ENCODE peak calls at places on chromosomes 6 and 20, in nine cellular contexts. U is GM23248, H is HepG2, E is mucosa of descending colon, R is ovary, V is brain microvascular endothelial cell, P is lung, F is SK-N-MC, Z is stomach. G is an unnamed sample.

GRCh38 chr6:16392010-16392409 is 153.6 kb downstream of the GMPR start:
- DNase-seq in F (no peak), E (no peak), Z (no peak), U (no peak), V (no peak), H (no peak), P (no peak), R (no peak), G (no peak)

GRCh38 chr6:167481527-167481926 is 156.6 kb downstream of the TTLL2 start:
- DNase-seq in P (no peak), U (no peak), V (no peak), F (no peak), E (no peak), R (no peak), Z (no peak), H (no peak), G (no peak)

GRCh38 chr6:56624046-56624727 is 18.5 kb downstream of the DST start:
- DNase-seq in E (no peak), F (no peak), R (no peak), P (no peak), U (peak; percentile 51), Z (no peak), V (no peak), H (peak; percentile 89), G (peak; percentile 48)

GRCh38 chr6:87282743-87283142 is 39.6 kb upstream of the SMIM8 start:
- DNase-seq in F (no peak), Z (no peak), R (no peak), U (no peak), H (no peak), V (no peak), P (no peak), E (no peak), G (no peak)

GRCh38 chr20:25057234-25058050 is 497 bp downstream of the ACSS1 start:
- DNase-seq in U (peak; percentile 68), R (peak; percentile 69), F (no peak), P (peak; percentile 77), E (peak; percentile 83), H (no peak), Z (peak; percentile 86), V (no peak), G (peak; percentile 82)

GRCh38 chr6:56156643-56157042 is 90.7 kb downstream of the COL21A1 start:
- DNase-seq in R (no peak), V (peak; percentile 52), P (no peak), U (no peak), H (peak; percentile 82), Z (no peak), F (no peak), E (no peak), G (no peak)

GRCh38 chr6:166595061-166595780 is 8.7 kb upstream of the RAMACL start:
- DNase-seq in U (peak; percentile 92), E (no peak), F (no peak), Z (no peak), H (no peak), R (no peak), V (peak; percentile 88), P (no peak), G (no peak)

GRCh38 chr6:83183082-83183828 is 9.8 kb downstream of the PGM3 start:
- DNase-seq in P (no peak), H (no peak), E (no peak), R (no peak), F (no peak), Z (no peak), U (peak; percentile 95), V (peak; percentile 95), G (no peak)

DNA sequence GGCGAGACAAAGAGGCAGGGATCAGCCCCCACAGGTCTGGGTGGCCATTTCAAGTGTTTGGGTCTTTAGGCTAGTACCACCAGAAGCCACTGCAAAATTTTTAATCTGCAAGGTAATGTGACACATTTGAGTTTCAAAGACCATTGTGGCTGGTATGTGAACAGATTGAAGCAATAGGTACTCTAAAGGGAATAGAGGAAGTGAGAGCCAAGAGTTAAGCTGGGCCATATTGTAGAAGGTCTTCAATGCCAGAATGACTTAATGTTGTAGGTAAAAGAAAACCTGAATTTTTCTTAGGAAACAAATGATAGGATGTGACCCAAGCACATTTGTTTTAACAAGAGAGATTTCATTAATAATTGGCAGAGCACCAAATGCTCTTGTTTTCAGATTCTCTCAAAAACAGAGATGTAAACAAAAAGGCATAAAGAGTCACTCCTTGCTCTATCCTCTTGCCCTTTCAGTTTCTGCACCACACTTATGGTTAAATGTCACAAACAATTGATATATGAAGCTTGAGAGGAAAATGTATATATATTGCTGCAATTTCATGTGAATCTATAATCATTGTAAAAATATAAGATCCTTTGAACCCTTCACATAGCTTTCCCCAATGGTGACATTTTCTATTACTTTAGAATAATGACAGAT is 307.1 kb upstream of the PLN start:
- DNase-seq in U (no peak), F (no peak), R (no peak), E (no peak), Z (no peak), P (no peak), V (no peak), H (no peak), G (no peak)
- H3K4me3 ChIP-seq in U (no peak overlapping the region), F (no peak overlapping the region), R (no peak overlapping the region), E (no peak overlapping the region), Z (no peak overlapping the region), P (no peak overlapping the region), V (no peak overlapping the region), H (no peak overlapping the region), G (no peak overlapping the region)

GRCh38 chr6:12051861-12052368 is 39.8 kb downstream of the HIVEP1 start:
- DNase-seq in V (no peak), H (no peak), P (no peak), E (peak; percentile 44), F (no peak), Z (no peak), R (no peak), U (peak; percentile 13), G (no peak)

GRCh38 chr6:12049165-12049564 is 37.1 kb downstream of the HIVEP1 start:
- DNase-seq in V (no peak), F (no peak), Z (no peak), R (no peak), H (no peak), P (no peak), E (no peak), U (no peak), G (no peak)

GRCh38 chr6:12047304-12047703 is 35.2 kb downstream of the HIVEP1 start:
- DNase-seq in H (no peak), V (no peak), Z (no peak), R (no peak), U (no peak), E (no peak), F (no peak), P (no peak), G (no peak)

GRCh38 chr6:12048609-12049008 is 36.5 kb downstream of the HIVEP1 start:
- DNase-seq in H (no peak), Z (no peak), R (no peak), V (no peak), U (peak; percentile 26), E (no peak), P (no peak), F (no peak), G (no peak)

DNA sequence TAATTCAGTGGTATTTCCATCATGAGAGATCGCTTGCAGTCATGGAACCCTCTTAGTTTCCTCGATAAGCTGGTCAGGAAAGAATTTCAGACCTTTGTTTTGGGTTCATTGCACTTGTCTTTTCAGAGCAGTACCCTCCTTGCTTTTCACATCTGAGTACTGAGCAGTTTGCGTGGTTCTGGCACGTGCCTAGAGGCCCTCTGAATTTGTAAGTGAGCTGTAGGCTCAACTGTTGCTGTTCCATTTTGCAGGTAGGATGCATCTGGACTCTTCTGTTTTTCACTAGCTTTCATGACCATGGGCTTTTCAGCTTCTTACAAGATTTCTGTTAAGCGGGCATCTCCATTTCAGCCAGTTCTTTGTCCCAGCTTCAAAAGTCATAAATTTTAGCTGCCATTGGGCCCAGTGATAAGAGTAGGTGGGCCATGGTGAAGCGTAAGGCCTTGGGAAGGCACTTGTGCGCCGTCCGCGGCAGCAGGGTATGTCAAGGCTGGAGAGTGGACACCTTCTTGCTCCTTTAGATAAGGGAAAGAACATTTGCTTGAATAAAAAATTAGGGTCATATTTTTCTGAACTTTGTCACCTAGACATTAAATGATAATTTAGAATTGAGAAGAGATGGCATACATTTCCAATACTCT is 35.8 kb downstream of the HIVEP1 start:
- DNase-seq in V (no peak), F (no peak), R (no peak), E (no peak), H (no peak), Z (no peak), U (no peak), P (no peak), G (no peak)
- H3K4me3 ChIP-seq in V (no peak overlapping the region), F (no peak overlapping the region), R (no peak overlapping the region), E (no peak overlapping the region), H (no peak overlapping the region), Z (no peak overlapping the region), U (no peak overlapping the region), P (no peak overlapping the region), G (no peak overlapping the region)

GRCh38 chr6:30829016-30829415 is 55.3 kb upstream of the DDR1 start:
- DNase-seq in H (no peak), U (no peak), F (no peak), P (no peak), E (no peak), R (no peak), V (no peak), Z (no peak), G (no peak)

GRCh38 chr6:30826961-30827342 is 57.4 kb upstream of the DDR1 start:
- DNase-seq in P (no peak), R (no peak), H (peak; percentile 65), U (peak; percentile 26), V (no peak), Z (peak; percentile 39), F (no peak), E (peak; percentile 55), G (peak; percentile 69)

GRCh38 chr6:30830438-30830837 is 53.9 kb upstream of the DDR1 start:
- DNase-seq in R (no peak), H (no peak), E (no peak), U (no peak), F (no peak), V (no peak), P (no peak), Z (no peak), G (no peak)

GRCh38 chr6:30829639-30830250 is 54.6 kb upstream of the DDR1 start:
- DNase-seq in P (no peak), U (no peak), V (no peak), F (no peak), H (peak; percentile 63), R (no peak), Z (no peak), E (no peak), G (no peak)

GRCh38 chr6:30828027-30828962 is 56.0 kb upstream of the DDR1 start:
- DNase-seq in H (peak; percentile 85), R (peak; percentile 92), P (peak; percentile 87), V (peak; percentile 88), E (peak; percentile 95), F (peak; percentile 82), Z (peak; percentile 90), U (peak; percentile 93), G (peak; percentile 86)
- H3K4me3 ChIP-seq in H (peak overlapping the region; percentile 63), R (no peak overlapping the region), P (no peak overlapping the region), V (no peak overlapping the region), E (no peak overlapping the region), F (no peak overlapping the region), Z (no peak overlapping the region), U (no peak overlapping the region), G (no peak overlapping the region)

GRCh38 chr6:41638002-41638800 is at the start of gene MDFI:
- DNase-seq in P (no peak), F (no peak), U (no peak), H (no peak), E (no peak), R (peak; percentile 67), V (no peak), Z (no peak), G (no peak)

GRCh38 chr6:41634657-41635056 is 3.6 kb upstream of the MDFI start:
- DNase-seq in R (no peak), Z (no peak), E (no peak), V (no peak), F (no peak), U (no peak), H (no peak), P (no peak), G (no peak)

GRCh38 chr6:41637179-41638001 is 878 bp upstream of the MDFI start:
- DNase-seq in Z (peak; percentile 41), R (no peak), E (no peak), U (no peak), V (no peak), P (no peak), H (no peak), F (no peak), G (no peak)

GRCh38 chr6:41635365-41635764 is 2.9 kb upstream of the MDFI start:
- DNase-seq in E (no peak), Z (no peak), R (no peak), F (no peak), P (no peak), V (no peak), U (no peak), H (no peak), G (no peak)

GRCh38 chr6:41636803-41637178 is 1.5 kb upstream of the MDFI start:
- DNase-seq in H (no peak), P (no peak), V (no peak), F (no peak), U (no peak), Z (peak; percentile 82), R (peak; percentile 45), E (peak; percentile 66), G (peak; percentile 71)
- H3K4me3 ChIP-seq in H (no peak overlapping the region), P (no peak overlapping the region), V (peak overlapping the region; percentile 68), F (no peak overlapping the region), U (no peak overlapping the region), Z (peak overlapping the region; percentile 45), R (peak overlapping the region; percentile 15), E (no peak overlapping the region), G (peak overlapping the region; percentile 1)

G was measured in small intestine.